ENCODE peak calls at places on chromosomes 4 and X, in eight cellular contexts. A is left ventricle myocardium inferior, H is BE2C, V is SK-N-SH, P is psoas muscle, E is transverse colon, B is hepatocyte, U is fibroblast of lung. D is an unnamed sample. For H3K9me3, the result is how much of the 10 kb centered on the place peaks cover.

GRCh38 chr4:188246488-188246887 is 107.2 kb downstream of the TRIML1 start:
- DNase-seq in A (no peak), H (no peak), V (no peak), P (no peak), E (no peak), B (no peak), U (peak), D (no peak)

GRCh38 chrX:48700951-48701653 is 4.6 kb downstream of the SUV39H1 start:
- DNase-seq in A (no peak), H (no peak), V (no peak), P (no peak), E (no peak), B (no peak), U (no peak), D (no peak)

GRCh38 chr4:73098713-73099112 is 29.2 kb upstream of the COX18 start:
- DNase-seq in A (no peak), H (no peak), V (no peak), P (no peak), E (no peak), B (no peak), U (no peak), D (no peak)

GRCh38 chr4:136818811-136819210 is 713.5 kb downstream of the PCDH18 start:
- DNase-seq in A (no peak), H (no peak), V (no peak), P (no peak), E (no peak), B (no peak), U (no peak), D (no peak)

GRCh38 chr4:48129307-48130014 is 4.6 kb downstream of the TXK start:
- DNase-seq in A (no peak), H (no peak), V (no peak), P (peak), E (peak), B (peak), U (no peak), D (peak)

GRCh38 chr4:86356831-86357230 is 3.0 kb downstream of the MAPK10 start:
- DNase-seq in A (no peak), H (no peak), V (no peak), P (no peak), E (no peak), B (no peak), U (no peak), D (no peak)

GRCh38 chr4:53015681-53016080 is 153.6 kb downstream of the RASL11B start:
- DNase-seq in A (no peak), H (peak), V (peak), P (no peak), E (peak), B (peak), U (peak), D (no peak)

GRCh38 chr4:78870056-78870455 is 69.2 kb downstream of the PAQR3 start:
- DNase-seq in A (no peak), H (no peak), V (no peak), P (no peak), E (no peak), B (no peak), U (no peak), D (no peak)

GRCh38 chrX:138711399-138712347 is at the start of gene FGF13:
- DNase-seq in A (peak), H (peak), V (peak), P (peak), E (peak), B (peak), U (peak), D (peak)

GRCh38 chrX:70755850-70756249 is 152.7 kb downstream of the TEX11 start:
- DNase-seq in A (no peak), H (no peak), V (no peak), P (no peak), E (no peak), B (no peak), U (no peak), D (no peak)

GRCh38 chrX:83759872-83760271 is 101.1 kb upstream of the CYLC1 start:
- DNase-seq in A (no peak), H (no peak), V (peak), P (no peak), E (no peak), B (peak), U (peak), D (no peak)

GRCh38 chr4:172688536-172688935 is 480.1 kb upstream of the GALNT7 start:
- DNase-seq in A (no peak), H (peak), V (no peak), P (no peak), E (no peak), B (no peak), U (no peak), D (no peak)

GRCh38 chr4:152640058-152640921 is 39.5 kb downstream of the TMEM154 start:
- DNase-seq in A (no peak), H (no peak), V (peak), P (no peak), E (no peak), B (peak), U (peak), D (no peak)

GRCh38 chr4:19380600-19380999 is 871.1 kb upstream of the SLIT2 start:
- DNase-seq in A (no peak), H (no peak), V (no peak), P (no peak), E (no peak), B (no peak), U (peak), D (no peak)

GRCh38 chr4:19375931-19376330 is 875.8 kb upstream of the SLIT2 start:
- DNase-seq in A (no peak), H (no peak), V (no peak), P (no peak), E (no peak), B (no peak), U (peak), D (no peak)

GRCh38 chr4:19379318-19379717 is 872.4 kb upstream of the SLIT2 start:
- DNase-seq in A (no peak), H (no peak), V (no peak), P (no peak), E (no peak), B (peak), U (no peak), D (no peak)

GRCh38 chr4:19372365-19372764 is 879.3 kb upstream of the SLIT2 start:
- DNase-seq in A (no peak), H (no peak), V (no peak), P (no peak), E (no peak), B (no peak), U (no peak), D (no peak)

DNA sequence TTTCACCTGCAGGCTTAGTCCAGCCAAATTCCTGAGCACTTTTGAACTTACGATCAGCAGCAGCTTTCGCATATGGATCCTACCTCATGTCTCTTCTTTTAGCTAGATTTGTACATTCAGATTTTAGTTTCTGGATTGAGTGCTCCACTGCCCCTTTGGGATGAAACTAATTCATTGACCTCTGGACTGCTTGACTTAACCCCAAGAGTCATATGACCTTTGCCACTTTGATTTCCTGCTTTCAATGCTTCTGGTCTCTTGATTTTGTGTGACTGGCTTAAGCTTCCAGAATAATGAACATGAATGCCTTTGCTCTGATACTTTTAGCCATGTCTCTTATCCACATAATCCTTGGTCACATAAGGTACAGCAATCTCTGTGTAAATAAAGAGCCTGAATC is 876.3 kb upstream of the SLIT2 start:
- DNase-seq in A (no peak), H (no peak), V (no peak), P (no peak), E (no peak), B (no peak), U (no peak), D (no peak)
- H3K9me3 ChIP-seq in A (under half), H (under half), V (under half), P (under half), E (under half), B (under half), U (under half), D (under half)

DNA sequence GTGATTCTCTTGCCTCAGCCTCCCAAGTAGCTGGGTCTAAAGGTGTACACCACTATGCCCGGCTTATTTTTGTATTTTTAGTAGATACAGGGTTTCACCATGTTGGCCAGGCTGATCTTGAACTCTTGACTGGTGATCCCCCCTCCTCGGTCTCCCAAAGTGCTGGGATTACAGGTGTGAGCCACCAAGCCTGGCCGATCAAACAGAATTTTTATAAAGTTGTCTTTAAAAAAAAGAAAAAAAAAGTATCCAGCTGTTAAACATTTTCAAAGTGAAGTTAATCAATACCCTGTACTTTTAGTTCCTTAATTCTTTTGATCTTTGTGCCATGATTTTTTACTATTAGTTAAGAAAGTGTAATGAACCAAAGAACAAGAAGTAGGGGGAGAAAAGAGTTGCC is 24.3 kb downstream of the SMAD1 start:
- DNase-seq in A (no peak), H (no peak), V (no peak), P (no peak), E (no peak), B (no peak), U (no peak), D (no peak)
- H3K4me3 ChIP-seq in A (no peak), H (no peak), V (no peak), P (no peak), E (no peak), B (no peak), U (no peak), D (no peak)

DNA sequence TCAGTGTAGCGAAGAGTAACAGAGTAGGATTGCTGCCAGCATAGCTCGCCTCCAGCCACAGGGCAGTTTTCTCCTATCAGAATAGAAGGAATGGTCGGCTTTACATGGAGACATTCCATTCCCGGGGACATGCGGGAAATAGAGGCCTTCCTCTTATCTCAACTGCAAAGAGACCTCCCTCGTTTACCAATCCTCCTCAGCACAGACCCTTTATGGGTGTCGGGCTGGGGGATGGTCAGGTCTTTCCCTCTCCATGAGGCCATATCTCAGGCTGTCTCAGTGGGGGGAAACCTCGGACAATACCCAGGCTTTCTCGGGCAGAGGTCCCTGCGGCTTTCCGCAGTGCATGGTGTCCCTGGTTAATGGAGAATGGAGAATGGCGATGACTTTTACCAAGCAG is 285.0 kb downstream of the ASMT start:
- DNase-seq in A (no peak), H (no peak), V (no peak), P (no peak), E (no peak), B (peak), U (no peak), D (no peak)
- H3K9me3 ChIP-seq in A (under half), H (under half), V (under half), P (under half), E (under half), B (under half), U (under half), D (under half)

GRCh38 chrX:153728095-153728494 is 3.4 kb downstream of the ABCD1 start:
- DNase-seq in A (no peak), H (no peak), V (no peak), P (no peak), E (no peak), B (no peak), U (no peak), D (no peak)

GRCh38 chrX:153725039-153725831 is 579 bp downstream of the ABCD1 start:
- DNase-seq in A (no peak), H (no peak), V (no peak), P (no peak), E (no peak), B (no peak), U (no peak), D (peak)

GRCh38 chrX:153727108-153727931 is 2.7 kb downstream of the ABCD1 start:
- DNase-seq in A (peak), H (no peak), V (no peak), P (peak), E (peak), B (no peak), U (peak), D (peak)

GRCh38 chrX:153725832-153726285 is 1.2 kb downstream of the ABCD1 start:
- DNase-seq in A (no peak), H (no peak), V (peak), P (peak), E (no peak), B (no peak), U (no peak), D (no peak)

DNA sequence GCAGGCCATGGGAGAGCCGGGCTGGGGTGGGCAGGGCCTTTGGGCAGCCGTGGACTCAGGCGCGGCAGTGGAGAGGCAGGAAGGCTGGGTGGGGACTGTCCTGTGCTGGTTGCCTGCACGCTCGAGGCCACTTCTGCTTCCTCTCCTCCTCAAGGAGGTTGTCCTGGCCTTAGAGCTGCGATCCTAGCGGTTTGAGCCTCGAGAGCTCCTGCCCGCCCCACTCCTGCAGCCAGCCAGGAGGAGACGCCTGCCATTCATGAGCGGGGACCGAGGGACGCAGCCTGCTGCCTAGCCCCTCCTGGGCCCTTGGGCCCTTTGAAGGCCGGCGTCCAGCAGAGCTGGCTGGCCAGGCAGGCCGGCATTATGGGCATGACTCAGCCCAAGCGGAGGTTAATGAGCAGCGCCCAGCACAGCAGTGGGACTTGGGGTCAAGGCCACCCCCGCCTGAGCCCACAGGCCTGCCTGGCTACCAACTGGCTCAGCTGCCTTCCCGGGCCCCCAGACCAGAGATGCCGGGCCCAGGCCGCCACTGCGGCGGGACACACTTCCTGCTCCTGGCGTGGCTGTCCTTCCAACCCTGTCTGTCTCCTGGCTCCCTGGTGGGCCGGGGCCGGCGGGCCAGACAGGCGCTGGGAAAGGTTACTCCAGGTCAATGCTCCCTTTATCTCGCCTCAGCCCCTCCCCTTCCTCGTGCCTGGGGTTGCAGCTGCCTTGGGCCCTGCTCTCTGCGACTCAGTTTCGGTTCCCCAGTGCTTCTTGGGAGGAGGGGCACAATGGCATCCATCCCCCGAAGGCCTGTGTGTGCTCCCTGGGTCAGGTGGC is 1.8 kb downstream of the ABCD1 start:
- DNase-seq in A (peak), H (peak), V (peak), P (peak), E (peak), B (peak), U (peak), D (peak)
- H3K4me3 ChIP-seq in A (peak), H (peak), V (peak), P (peak), E (peak), B (no peak), U (no peak), D (peak)

DNA sequence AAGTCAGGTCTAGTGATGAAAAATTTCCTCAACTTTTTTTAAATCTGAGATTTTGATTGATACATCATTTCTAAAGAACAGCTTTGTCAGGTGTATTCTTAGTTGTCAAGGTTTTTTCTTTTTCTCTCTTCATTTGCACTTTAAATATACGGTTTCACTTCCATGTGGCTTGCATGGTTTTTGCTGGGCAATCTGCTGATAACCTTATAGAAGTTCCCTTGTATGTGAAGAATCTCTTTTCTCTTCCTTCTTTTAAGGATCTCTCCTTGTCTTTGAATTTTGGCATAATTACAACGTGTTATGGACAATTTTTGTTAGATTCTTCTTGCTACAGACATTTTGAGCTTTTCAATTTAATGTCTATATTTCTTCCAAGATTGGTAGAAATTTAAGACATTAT is 76.4 kb downstream of the ZNF721 start:
- DNase-seq in A (no peak), H (no peak), V (no peak), P (no peak), E (no peak), B (no peak), U (no peak), D (no peak)
- H3K9me3 ChIP-seq in A (half or more), H (under half), V (under half), P (half or more), E (half or more), B (half or more), U (under half), D (half or more)

GRCh38 chrX:107672955-107673378 is 44.7 kb downstream of the PRPS1 start:
- DNase-seq in A (peak), H (peak), V (peak), P (peak), E (peak), B (peak), U (peak), D (peak)
- H3K4me3 ChIP-seq in A (peak), H (no peak), V (no peak), P (no peak), E (no peak), B (no peak), U (no peak), D (peak)

GRCh38 chr4:49217492-49217891 is 231.4 kb downstream of the CWH43 start:
- DNase-seq in A (no peak), H (no peak), V (no peak), P (no peak), E (no peak), B (no peak), U (no peak), D (no peak)
- H3K9me3 ChIP-seq in A (under half), H (under half), V (under half), P (under half), E (under half), B (under half), U (under half), D (under half)

DNA sequence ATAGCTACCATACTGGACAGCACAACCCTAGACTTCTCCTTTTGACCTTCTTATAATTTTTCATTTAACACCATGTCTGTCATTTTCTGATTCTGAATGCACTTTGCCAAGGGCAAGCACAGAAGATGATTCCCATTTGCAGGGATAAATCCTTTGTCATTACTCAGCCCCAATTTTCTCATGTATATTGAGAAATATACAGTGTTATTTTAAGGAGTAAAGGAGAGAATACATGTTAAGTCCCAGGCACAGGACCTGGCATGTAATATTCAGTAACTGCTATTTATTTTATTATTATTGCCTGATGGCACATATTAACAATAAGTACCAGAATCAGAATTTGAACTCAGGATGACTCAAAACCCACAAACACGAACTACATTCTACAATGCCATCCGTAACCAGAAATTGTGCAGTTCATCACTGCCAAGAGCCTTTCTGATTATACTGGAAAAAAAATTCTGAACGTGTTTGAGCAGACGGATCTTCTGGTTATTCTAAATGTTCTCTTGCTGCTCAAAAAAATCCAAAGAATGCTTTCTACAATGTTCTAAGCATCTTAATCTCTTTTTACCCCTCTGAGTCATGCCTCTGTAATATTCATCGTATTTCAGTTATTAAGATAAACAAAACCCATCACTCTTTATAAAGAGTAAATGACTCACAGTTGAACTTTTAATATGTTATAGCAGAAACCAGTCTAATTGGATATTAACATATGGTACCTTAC is 170.0 kb downstream of the MID1 start:
- DNase-seq in A (no peak), H (no peak), V (no peak), P (no peak), E (no peak), B (no peak), U (peak), D (no peak)
- H3K4me3 ChIP-seq in A (no peak), H (no peak), V (no peak), P (no peak), E (no peak), B (no peak), U (no peak), D (no peak)

DNA sequence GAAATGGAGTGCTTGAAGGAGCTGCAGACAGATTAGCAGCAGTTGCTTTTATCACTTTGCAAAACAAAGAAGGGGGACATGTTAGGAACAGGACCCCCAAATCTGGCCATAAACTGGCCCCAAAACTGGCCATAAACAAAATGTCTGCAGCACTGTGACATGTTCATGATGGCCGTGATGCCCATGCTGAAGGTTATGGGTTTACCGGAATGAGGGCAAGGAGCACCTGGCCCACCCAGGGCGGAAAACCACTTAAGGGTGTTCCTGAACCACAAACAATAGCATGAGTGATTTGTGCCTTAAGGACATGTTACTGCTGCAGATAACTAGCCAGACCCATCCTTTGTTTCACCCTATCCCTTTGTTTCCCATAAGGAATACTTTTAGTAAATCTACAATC is 79.6 kb upstream of the GC start:
- DNase-seq in A (no peak), H (no peak), V (no peak), P (no peak), E (no peak), B (no peak), U (no peak), D (no peak)
- H3K9me3 ChIP-seq in A (half or more), H (under half), V (under half), P (under half), E (under half), B (under half), U (under half), D (under half)

GRCh38 chr4:141134051-141134450 is 782 bp upstream of the RNF150 start:
- DNase-seq in A (no peak), H (no peak), V (peak), P (no peak), E (no peak), B (peak), U (peak), D (no peak)

GRCh38 chr4:141131738-141132688 is 1.3 kb downstream of the RNF150 start:
- DNase-seq in A (peak), H (peak), V (no peak), P (peak), E (peak), B (peak), U (peak), D (no peak)

GRCh38 chr4:141132689-141133145 is 552 bp downstream of the RNF150 start:
- DNase-seq in A (peak), H (peak), V (peak), P (no peak), E (peak), B (peak), U (peak), D (peak)

GRCh38 chr4:141133146-141134006 is at the start of gene RNF150:
- DNase-seq in A (peak), H (peak), V (peak), P (peak), E (peak), B (peak), U (peak), D (peak)

GRCh38 chr4:141130947-141131545 is 2.2 kb downstream of the RNF150 start:
- DNase-seq in A (no peak), H (no peak), V (peak), P (no peak), E (no peak), B (no peak), U (no peak), D (no peak)
- H3K4me3 ChIP-seq in A (peak), H (peak), V (peak), P (peak), E (peak), B (peak), U (peak), D (peak)